ENCODE peak calls at places on chromosomes 6 and 20, in five cellular contexts. One of them, this sample, is unnamed.
A peak's percentile ranks its signal among the peaks of the same experiment; 100 is the strongest.

GRCh38 chr6:37503486-37503980 is 3.8 kb upstream of the CCDC167 start:
- DNase-seq in mammary epithelial cell: no peak
- DNase-seq in hepatocyte: no peak
- DNase-seq in astrocyte: no peak
- DNase-seq in K562: no peak
- DNase-seq in this sample: no peak

GRCh38 chr20:10665791-10666190 is 8.0 kb downstream of the JAG1 start:
- DNase-seq in mammary epithelial cell: peak; percentile 86
- DNase-seq in hepatocyte: no peak
- DNase-seq in astrocyte: no peak
- DNase-seq in K562: no peak
- DNase-seq in this sample: no peak

GRCh38 chr20:47133809-47134456 is 222.6 kb downstream of the ZMYND8 start:
- DNase-seq in mammary epithelial cell: peak; percentile 36
- DNase-seq in hepatocyte: peak; percentile 48
- DNase-seq in astrocyte: peak; percentile 60
- DNase-seq in K562: no peak
- DNase-seq in this sample: peak; percentile 15

GRCh38 chr20:8646716-8647115 is 422.2 kb upstream of the PLCB4 start:
- DNase-seq in mammary epithelial cell: peak; percentile 4
- DNase-seq in hepatocyte: no peak
- DNase-seq in astrocyte: peak; percentile 95
- DNase-seq in K562: no peak
- DNase-seq in this sample: no peak

GRCh38 chr20:6663751-6664388 is 103.6 kb upstream of the BMP2 start:
- DNase-seq in mammary epithelial cell: no peak
- DNase-seq in hepatocyte: peak; percentile 24
- DNase-seq in astrocyte: peak; percentile 23
- DNase-seq in K562: no peak
- DNase-seq in this sample: no peak

GRCh38 chr20:44747166-44748004 is 1.7 kb downstream of the KCNK15 start:
- DNase-seq in mammary epithelial cell: peak; percentile 87
- DNase-seq in hepatocyte: peak; percentile 86
- DNase-seq in astrocyte: peak; percentile 50
- DNase-seq in K562: peak; percentile 75
- DNase-seq in this sample: peak; percentile 64

GRCh38 chr6:26472549-26473245 is 14.9 kb downstream of the BTN2A1 start:
- DNase-seq in mammary epithelial cell: no peak
- DNase-seq in hepatocyte: no peak
- DNase-seq in astrocyte: no peak
- DNase-seq in K562: no peak
- DNase-seq in this sample: no peak

GRCh38 chr6:45741437-45742166 is 274.1 kb downstream of the CLIC5 start:
- DNase-seq in mammary epithelial cell: no peak
- DNase-seq in hepatocyte: no peak
- DNase-seq in astrocyte: peak; percentile 22
- DNase-seq in K562: no peak
- DNase-seq in this sample: no peak

GRCh38 chr6:119333707-119334295 is 15.8 kb downstream of the MAN1A1 start:
- DNase-seq in mammary epithelial cell: peak; percentile 20
- DNase-seq in hepatocyte: no peak
- DNase-seq in astrocyte: no peak
- DNase-seq in K562: no peak
- DNase-seq in this sample: no peak

GRCh38 chr6:13165518-13166186 is 162.7 kb downstream of the TBC1D7 start:
- DNase-seq in mammary epithelial cell: no peak
- DNase-seq in hepatocyte: no peak
- DNase-seq in astrocyte: no peak
- DNase-seq in K562: no peak
- DNase-seq in this sample: no peak
- H3K79me2 ChIP-seq in mammary epithelial cell: no peaks in the 10 kb centered on the region
- H3K79me2 ChIP-seq in hepatocyte: no peaks in the 10 kb centered on the region
- H3K79me2 ChIP-seq in astrocyte: no peaks in the 10 kb centered on the region
- H3K79me2 ChIP-seq in K562: no peaks in the 10 kb centered on the region
- H3K79me2 ChIP-seq in this sample: no peaks in the 10 kb centered on the region

GRCh38 chr6:4610256-4610655 is 165.9 kb upstream of the CDYL start:
- DNase-seq in mammary epithelial cell: peak; percentile 47
- DNase-seq in hepatocyte: no peak
- DNase-seq in astrocyte: peak; percentile 87
- DNase-seq in K562: no peak
- DNase-seq in this sample: no peak
- H2AFZ ChIP-seq in mammary epithelial cell: peak overlapping the region; percentile 43
- H2AFZ ChIP-seq in hepatocyte: no peak overlapping the region
- H2AFZ ChIP-seq in astrocyte: no peak overlapping the region
- H2AFZ ChIP-seq in K562: no peak overlapping the region
- H2AFZ ChIP-seq in this sample: no peak overlapping the region

GRCh38 chr6:650098-650497 is 6.8 kb downstream of the HUS1B start:
- DNase-seq in mammary epithelial cell: no peak
- DNase-seq in hepatocyte: peak; percentile 12
- DNase-seq in astrocyte: peak; percentile 35
- DNase-seq in K562: no peak
- DNase-seq in this sample: no peak
- H3K79me2 ChIP-seq in mammary epithelial cell: peaks cover 29% of the 10 kb centered on the region
- H3K79me2 ChIP-seq in hepatocyte: peaks cover 42% of the 10 kb centered on the region
- H3K79me2 ChIP-seq in astrocyte: peaks cover 37% of the 10 kb centered on the region
- H3K79me2 ChIP-seq in K562: no peaks in the 10 kb centered on the region
- H3K79me2 ChIP-seq in this sample: peaks cover 14% of the 10 kb centered on the region

GRCh38 chr20:1555952-1556351 is 1.6 kb downstream of the SIRPD start:
- DNase-seq in mammary epithelial cell: no peak
- DNase-seq in hepatocyte: no peak
- DNase-seq in astrocyte: no peak
- DNase-seq in K562: no peak
- DNase-seq in this sample: no peak
- H2AFZ ChIP-seq in mammary epithelial cell: no peak overlapping the region
- H2AFZ ChIP-seq in hepatocyte: no peak overlapping the region
- H2AFZ ChIP-seq in astrocyte: no peak overlapping the region
- H2AFZ ChIP-seq in K562: no peak overlapping the region
- H2AFZ ChIP-seq in this sample: no peak overlapping the region

DNA sequence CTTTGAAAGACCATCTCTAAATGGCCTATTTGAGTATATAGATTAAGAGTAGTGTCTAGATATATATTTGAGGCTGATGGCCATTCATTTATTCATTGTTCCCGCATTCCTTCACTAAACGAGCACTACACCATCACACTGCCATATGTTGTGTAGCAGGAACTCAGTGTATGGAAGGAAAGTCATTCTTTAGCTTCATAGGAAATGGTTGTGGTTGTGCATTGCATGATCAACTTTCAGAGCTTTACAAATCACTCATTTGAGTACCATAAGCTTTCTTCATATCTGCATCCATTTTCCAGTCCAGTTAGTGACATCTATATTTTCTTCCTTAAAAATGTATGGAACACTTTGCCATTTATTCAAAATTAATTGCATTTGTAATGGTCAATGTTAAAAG is 97.9 kb downstream of the ARID1B start:
- DNase-seq in mammary epithelial cell: no peak
- DNase-seq in hepatocyte: no peak
- DNase-seq in astrocyte: no peak
- DNase-seq in K562: no peak
- DNase-seq in this sample: no peak
- H3K79me2 ChIP-seq in mammary epithelial cell: peaks cover 93% of the 10 kb centered on the region
- H3K79me2 ChIP-seq in hepatocyte: peaks cover 100% of the 10 kb centered on the region
- H3K79me2 ChIP-seq in astrocyte: peaks cover 99% of the 10 kb centered on the region
- H3K79me2 ChIP-seq in K562: peaks cover 85% of the 10 kb centered on the region
- H3K79me2 ChIP-seq in this sample: peaks cover 38% of the 10 kb centered on the region

DNA sequence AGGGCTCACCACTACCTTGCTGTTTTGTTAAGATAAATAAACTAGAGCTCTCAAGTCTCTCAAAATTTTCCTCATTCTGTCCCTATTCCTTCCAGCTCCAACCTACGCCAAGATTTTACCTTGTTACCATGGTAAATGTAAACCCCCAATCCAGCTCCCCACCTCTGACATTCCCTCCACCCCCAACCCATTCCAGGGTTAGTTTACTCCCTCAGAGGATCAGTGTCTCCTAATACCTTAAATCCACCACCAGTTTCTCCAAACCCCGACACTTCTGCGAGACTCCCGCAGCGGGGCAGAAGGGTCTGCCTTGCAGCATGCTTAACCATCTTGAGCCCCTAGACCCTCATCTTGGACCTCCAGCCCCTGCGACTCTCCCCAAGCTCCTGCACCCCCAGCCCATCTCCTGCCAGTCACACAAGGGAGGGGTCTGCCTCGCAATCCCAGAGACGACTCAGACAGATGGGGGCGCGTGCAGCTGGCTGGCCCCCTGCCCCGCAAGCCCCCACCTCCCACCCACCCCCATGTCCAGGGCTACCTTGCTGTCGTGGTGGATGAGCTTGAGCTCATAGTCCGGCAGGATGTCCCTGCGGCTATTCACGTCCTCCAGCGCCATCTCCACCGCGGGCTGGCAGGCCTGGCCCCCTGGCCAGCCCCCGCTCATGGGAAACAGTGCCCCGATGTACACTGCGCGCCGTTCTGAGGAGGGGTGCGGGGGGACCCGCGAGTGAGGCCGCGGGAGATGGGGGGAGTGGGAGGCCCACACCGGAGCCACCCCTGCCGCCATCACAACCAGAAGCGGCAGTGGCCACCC is 5.8 kb downstream of the GABBR1 start:
- DNase-seq in mammary epithelial cell: no peak
- DNase-seq in hepatocyte: peak; percentile 27
- DNase-seq in astrocyte: no peak
- DNase-seq in K562: peak; percentile 15
- DNase-seq in this sample: no peak
- H2AFZ ChIP-seq in mammary epithelial cell: no peak overlapping the region
- H2AFZ ChIP-seq in hepatocyte: peak overlapping the region; percentile 99
- H2AFZ ChIP-seq in astrocyte: peak overlapping the region; percentile 73
- H2AFZ ChIP-seq in K562: peak overlapping the region; percentile 67
- H2AFZ ChIP-seq in this sample: no peak overlapping the region

DNA sequence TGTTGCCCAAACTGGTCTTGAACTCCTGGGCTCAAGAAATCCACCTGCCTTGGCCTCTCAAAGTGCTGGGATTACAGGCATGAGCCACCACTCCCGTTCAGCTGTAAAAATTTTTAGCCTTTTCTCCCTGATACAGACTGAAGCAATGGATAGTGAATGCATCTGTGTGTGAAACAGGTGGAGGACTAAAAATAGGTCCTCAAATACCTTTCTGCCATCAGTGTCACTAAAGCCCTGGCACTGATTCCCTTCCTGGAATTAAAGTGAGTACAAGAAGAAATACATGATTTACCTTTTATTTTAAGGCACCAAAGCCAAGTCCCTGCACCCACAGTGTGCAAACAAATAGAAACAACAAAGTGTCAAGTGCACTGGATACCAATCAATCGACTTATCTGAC is 25.1 kb downstream of the TULP4 start:
- DNase-seq in mammary epithelial cell: no peak
- DNase-seq in hepatocyte: no peak
- DNase-seq in astrocyte: no peak
- DNase-seq in K562: no peak
- DNase-seq in this sample: no peak
- H3K79me2 ChIP-seq in mammary epithelial cell: peaks cover 54% of the 10 kb centered on the region
- H3K79me2 ChIP-seq in hepatocyte: peaks cover 69% of the 10 kb centered on the region
- H3K79me2 ChIP-seq in astrocyte: peaks cover 20% of the 10 kb centered on the region
- H3K79me2 ChIP-seq in K562: peaks cover 2% of the 10 kb centered on the region
- H3K79me2 ChIP-seq in this sample: peaks cover 16% of the 10 kb centered on the region

GRCh38 chr6:89483111-89483720 is 50.3 kb downstream of the ANKRD6 start:
- DNase-seq in mammary epithelial cell: no peak
- DNase-seq in hepatocyte: no peak
- DNase-seq in astrocyte: peak; percentile 66
- DNase-seq in K562: no peak
- DNase-seq in this sample: no peak
- H2AFZ ChIP-seq in mammary epithelial cell: no peak overlapping the region
- H2AFZ ChIP-seq in hepatocyte: no peak overlapping the region
- H2AFZ ChIP-seq in astrocyte: no peak overlapping the region
- H2AFZ ChIP-seq in K562: no peak overlapping the region
- H2AFZ ChIP-seq in this sample: no peak overlapping the region